ENCODE peak calls at places on chromosome 20, in six cellular contexts. B, D, N, P, C and T are unnamed samples.

GRCh38 chr20:12113468-12114371 is 196.0 kb downstream of the BTBD3 start:
- DNase-seq in B (no peak), D (no peak), N (no peak), P (no peak), C (peak; percentile 90), T (no peak)

GRCh38 chr20:50366270-50367103 is 143.7 kb upstream of the PTPN1 start:
- DNase-seq in B (peak; percentile 69), D (peak; percentile 37), N (peak; percentile 75), P (no peak), C (peak; percentile 92), T (no peak)

GRCh38 chr20:50198211-50198666 is 7.6 kb downstream of the CEBPB start:
- DNase-seq in B (peak; percentile 64), D (no peak), N (no peak), P (no peak), C (no peak), T (no peak)

GRCh38 chr20:32823078-32823477 is 3.3 kb downstream of the MAPRE1 start:
- DNase-seq in B (no peak), D (no peak), N (peak; percentile 82), P (no peak), C (peak; percentile 71), T (no peak)

GRCh38 chr20:16778159-16778558 is 30.0 kb downstream of the OTOR start:
- DNase-seq in B (no peak), D (no peak), N (no peak), P (no peak), C (no peak), T (no peak)

GRCh38 chr20:34996243-34996984 is 40.7 kb downstream of the MYH7B start:
- DNase-seq in B (no peak), D (no peak), N (no peak), P (no peak), C (no peak), T (no peak)

GRCh38 chr20:38304845-38305447 is 990 bp downstream of the BPI start:
- DNase-seq in B (peak; percentile 49), D (no peak), N (peak; percentile 38), P (peak; percentile 50), C (peak; percentile 54), T (no peak)

GRCh38 chr20:31951530-31952453 is at the start of gene PDRG1:
- DNase-seq in B (peak; percentile 98), D (peak; percentile 97), N (peak; percentile 93), P (peak; percentile 72), C (peak; percentile 98), T (peak; percentile 82)

GRCh38 chr20:16607364-16608264 is 34.4 kb upstream of the KIF16B start:
- DNase-seq in B (no peak), D (no peak), N (no peak), P (no peak), C (no peak), T (no peak)

GRCh38 chr20:32918751-32919150 is 60.0 kb downstream of the EFCAB8 start:
- DNase-seq in B (no peak), D (no peak), N (no peak), P (no peak), C (no peak), T (no peak)

GRCh38 chr20:32458837-32459220 is 100.7 kb downstream of the ASXL1 start:
- DNase-seq in B (peak; percentile 35), D (no peak), N (no peak), P (no peak), C (no peak), T (no peak)

GRCh38 chr20:48574383-48574782 is 253.4 kb downstream of the PREX1 start:
- DNase-seq in B (no peak), D (no peak), N (no peak), P (peak; percentile 29), C (peak; percentile 7), T (no peak)

GRCh38 chr20:59150821-59151251 is 12.8 kb upstream of the ZNF831 start:
- DNase-seq in B (no peak), D (no peak), N (no peak), P (no peak), C (no peak), T (no peak)

GRCh38 chr20:41098703-41099250 is 38.6 kb upstream of the PLCG1 start:
- DNase-seq in B (no peak), D (no peak), N (peak; percentile 73), P (no peak), C (peak; percentile 75), T (no peak)

GRCh38 chr20:891121-892080 is 24.7 kb downstream of the ANGPT4 start:
- DNase-seq in B (peak; percentile 99), D (peak; percentile 74), N (no peak), P (no peak), C (peak; percentile 23), T (no peak)

GRCh38 chr20:11411765-11412164 is 505.9 kb upstream of the BTBD3 start:
- DNase-seq in B (no peak), D (no peak), N (no peak), P (no peak), C (no peak), T (no peak)

GRCh38 chr20:11178946-11179654 is 505.3 kb upstream of the JAG1 start:
- DNase-seq in B (no peak), D (no peak), N (peak; percentile 88), P (peak; percentile 28), C (peak; percentile 52), T (no peak)

GRCh38 chr20:53390780-53391179 is 202.9 kb downstream of the ZNF217 start:
- DNase-seq in B (no peak), D (no peak), N (no peak), P (no peak), C (no peak), T (no peak)

GRCh38 chr20:51013577-51014330 is 9.2 kb downstream of the KCNG1 start:
- DNase-seq in B (no peak), D (no peak), N (no peak), P (no peak), C (no peak), T (no peak)

GRCh38 chr20:23924751-23925150 is 45.2 kb upstream of the CST5 start:
- DNase-seq in B (no peak), D (no peak), N (no peak), P (no peak), C (no peak), T (no peak)

GRCh38 chr20:50313223-50313820 is 122.7 kb downstream of the CEBPB start:
- DNase-seq in B (no peak), D (no peak), N (peak; percentile 61), P (peak; percentile 88), C (peak; percentile 71), T (no peak)

GRCh38 chr20:278607-279571 is 11.7 kb downstream of the C20orf96 start:
- DNase-seq in B (peak; percentile 71), D (peak; percentile 47), N (no peak), P (no peak), C (no peak), T (no peak)

DNA sequence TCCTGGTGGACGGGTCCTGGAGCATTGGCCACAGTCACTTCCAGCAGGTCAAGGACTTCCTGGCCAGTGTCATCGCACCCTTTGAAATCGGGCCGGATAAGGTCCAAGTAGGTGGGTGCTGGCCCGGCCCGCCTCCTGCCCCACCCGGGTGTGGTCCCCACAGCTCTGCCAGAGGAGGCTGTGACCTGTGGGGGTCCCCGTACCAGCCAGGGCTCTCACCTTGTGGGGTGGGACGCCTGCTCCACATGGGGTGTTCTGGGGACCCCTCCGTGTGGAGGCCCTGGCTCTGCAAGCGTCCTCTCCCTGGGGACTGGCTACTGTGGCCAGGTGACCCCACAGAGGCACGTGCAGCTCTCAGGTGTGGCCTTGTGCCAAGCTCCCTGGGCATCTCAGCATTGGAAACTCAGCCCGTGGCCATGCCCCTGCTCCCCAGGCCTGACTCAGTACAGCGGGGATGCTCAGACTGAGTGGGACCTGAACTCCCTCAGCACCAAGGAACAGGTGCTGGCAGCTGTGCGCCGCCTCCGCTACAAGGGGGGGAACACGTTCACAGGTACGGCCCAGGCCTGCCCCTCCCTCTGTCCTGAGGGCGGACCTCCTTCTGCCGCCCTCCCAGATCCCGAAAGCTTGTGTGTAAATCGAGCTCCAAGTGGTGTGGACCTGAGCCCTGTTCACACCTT is 14.7 kb downstream of the COL20A1 start:
- DNase-seq in B (no peak), D (no peak), N (no peak), P (no peak), C (no peak), T (no peak)
- TF ChIP-seq CTCF in B (no peak), D (no peak), N (no peak), P (no peak), C (no peak), T (no peak)

GRCh38 chr20:57620274-57620990 is at the start of gene ZBP1:
- DNase-seq in B (no peak), D (no peak), N (no peak), P (no peak), C (no peak), T (peak; percentile 88)
- H3K4me3 ChIP-seq in B (no peak within 1 kb of the TSS), D (peak within 1 kb of the TSS; percentile 27), N (no peak within 1 kb of the TSS), P (no peak within 1 kb of the TSS), C (no peak within 1 kb of the TSS), T (peak within 1 kb of the TSS; percentile 61)

GRCh38 chr20:61773926-61774587 is 291.6 kb downstream of the TAF4 start:
- DNase-seq in B (no peak), D (no peak), N (no peak), P (no peak), C (no peak), T (no peak)
- TF ChIP-seq CTCF in B (no peak), D (no peak), N (no peak), P (no peak), C (no peak), T (no peak)

GRCh38 chr20:63014710-63015109 is 7.9 kb upstream of the BHLHE23 start:
- DNase-seq in B (no peak), D (peak; percentile 2), N (no peak), P (no peak), C (peak; percentile 25), T (no peak)
- H3K4me3 ChIP-seq in B (no peak overlapping the region), D (no peak overlapping the region), N (no peak overlapping the region), P (no peak overlapping the region), C (no peak overlapping the region), T (peak overlapping the region; percentile 54)

GRCh38 chr20:22729616-22730236 is 145.4 kb upstream of the FOXA2 start:
- DNase-seq in B (no peak), D (no peak), N (no peak), P (no peak), C (no peak), T (no peak)

GRCh38 chr20:22729180-22729579 is 144.8 kb upstream of the FOXA2 start:
- DNase-seq in B (no peak), D (no peak), N (no peak), P (no peak), C (no peak), T (no peak)

GRCh38 chr20:22728146-22728745 is 143.9 kb upstream of the FOXA2 start:
- DNase-seq in B (no peak), D (no peak), N (no peak), P (no peak), C (no peak), T (no peak)

DNA sequence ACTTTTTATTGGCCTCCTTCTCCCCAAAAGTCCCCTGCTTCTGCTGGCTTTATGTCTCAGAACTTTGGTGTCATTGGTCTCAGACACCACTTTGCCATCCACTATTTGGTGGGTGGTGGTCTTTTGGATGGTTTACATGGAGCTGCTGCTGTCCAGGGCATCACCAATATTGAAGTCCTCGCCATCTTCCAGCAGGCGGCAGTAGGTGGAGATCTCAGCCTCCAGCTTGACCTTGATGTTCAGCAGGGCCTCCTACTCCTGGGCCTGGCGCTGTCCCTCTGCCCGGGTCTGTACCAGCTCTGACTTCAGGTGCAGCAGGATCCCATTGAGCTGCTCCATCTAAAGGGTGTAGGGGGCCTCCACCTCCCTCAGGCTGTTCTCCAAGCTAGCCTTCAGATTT is 148.4 kb upstream of the FOXA2 start:
- DNase-seq in B (no peak), D (no peak), N (no peak), P (no peak), C (no peak), T (no peak)
- TF ChIP-seq CTCF in B (no peak), D (no peak), N (no peak), P (no peak), C (no peak), T (no peak)